ENCODE peak calls at places on chromosomes 12 and 14, in five cellular contexts. G, D, Z, C and B are unnamed samples.

GRCh38 chr14:57884175-57884574 is 18.3 kb upstream of the SLC35F4 start:
- DNase-seq in Z (no peak), C (no peak), G (no peak), D (no peak), B (no peak)

GRCh38 chr14:92501891-92502351 is 11.7 kb upstream of the RIN3 start:
- DNase-seq in D (peak; percentile 52), C (no peak), Z (no peak), G (no peak), B (peak; percentile 70)

GRCh38 chr12:27345376-27345775 is 12.7 kb downstream of the BMAL2 start:
- DNase-seq in Z (no peak), D (no peak), G (no peak), C (no peak), B (no peak)

GRCh38 chr12:68374315-68374982 is 42.3 kb upstream of the MDM1 start:
- DNase-seq in Z (peak; percentile 55), D (no peak), C (no peak), G (peak; percentile 36), B (no peak)

GRCh38 chr12:10366875-10367274 is 23.0 kb downstream of the KLRK1 start:
- DNase-seq in C (no peak), D (peak; percentile 73), Z (no peak), G (no peak), B (no peak)

GRCh38 chr14:33987565-33988080 is 36.7 kb upstream of the EGLN3 start:
- DNase-seq in Z (no peak), D (no peak), C (no peak), G (no peak), B (no peak)

GRCh38 chr12:57063991-57064725 is 14.2 kb upstream of the MYO1A start:
- DNase-seq in G (peak; percentile 61), Z (no peak), C (no peak), D (no peak), B (no peak)

GRCh38 chr12:127125607-127126259 is 1141.2 kb upstream of the TMEM132C start:
- DNase-seq in D (peak; percentile 69), G (no peak), C (no peak), Z (no peak), B (peak; percentile 49)

GRCh38 chr14:67232066-67232465 is 9.2 kb upstream of the PALS1 start:
- DNase-seq in C (no peak), D (no peak), Z (no peak), G (no peak), B (no peak)

GRCh38 chr12:15534322-15534721 is 212.0 kb downstream of the PTPRO start:
- DNase-seq in D (no peak), G (no peak), Z (peak; percentile 28), C (no peak), B (no peak)

GRCh38 chr14:70753518-70753953 is 55.8 kb downstream of the MAP3K9 start:
- DNase-seq in G (no peak), D (no peak), C (no peak), Z (no peak), B (no peak)

GRCh38 chr12:95173392-95174251 is 43.6 kb downstream of the FGD6 start:
- DNase-seq in D (peak; percentile 30), C (peak; percentile 78), Z (no peak), G (no peak), B (peak; percentile 14)